ENCODE peak calls at places on chromosomes 5 and 9, in ten cellular contexts. A is IMR-90; Y is endothelial cell; C is tibial artery; H is heart left ventricle; D is CD8-positive, alpha-beta T cell; P is WTC11; I is CD4-positive, alpha-beta T cell; Q is foreskin fibroblast; W is breast epithelium. J is an unnamed sample.

GRCh38 chr5:178940569-178941360 is at the start of gene ZNF454:
- DNase-seq in A (peak), Y (no peak), C (peak), H (peak), D (no peak), P (peak), I (no peak), Q (peak), W (peak), J (peak)

GRCh38 chr5:58080573-58080972 is 379.3 kb downstream of the PLK2 start:
- DNase-seq in A (peak), Y (no peak), C (no peak), H (no peak), D (no peak), P (no peak), I (no peak), Q (peak), W (no peak), J (no peak)

GRCh38 chr9:4490705-4491620 is 695 bp downstream of the SLC1A1 start:
- DNase-seq in A (no peak), Y (peak), C (no peak), H (peak), D (no peak), P (peak), I (no peak), Q (peak), W (no peak), J (no peak)

GRCh38 chr9:133440884-133441283 is 18.7 kb downstream of the ADAMTS13 start:
- DNase-seq in A (no peak), Y (no peak), C (no peak), H (no peak), D (no peak), P (no peak), I (no peak), Q (no peak), W (no peak), J (no peak)

GRCh38 chr9:9752722-9753121 is 860.1 kb downstream of the PTPRD start:
- DNase-seq in A (no peak), Y (no peak), C (peak), H (no peak), D (no peak), P (no peak), I (no peak), Q (peak), W (no peak), J (no peak)

GRCh38 chr5:31158686-31159085 is 34.8 kb upstream of the CDH6 start:
- DNase-seq in A (no peak), Y (no peak), C (no peak), H (no peak), D (no peak), P (no peak), I (no peak), Q (no peak), W (no peak), J (no peak)

GRCh38 chr5:119347574-119347973 is 8.2 kb upstream of the TNFAIP8 start:
- DNase-seq in A (no peak), Y (no peak), C (no peak), H (no peak), D (no peak), P (no peak), I (no peak), Q (no peak), W (no peak), J (no peak)

GRCh38 chr5:178991190-178992145 is 3.7 kb downstream of the GRM6 start:
- DNase-seq in A (no peak), Y (no peak), C (no peak), H (no peak), D (no peak), P (no peak), I (no peak), Q (no peak), W (no peak), J (no peak)

GRCh38 chr5:150522504-150523464 is 14.9 kb downstream of the NDST1 start:
- DNase-seq in A (no peak), Y (no peak), C (no peak), H (peak), D (no peak), P (no peak), I (no peak), Q (no peak), W (no peak), J (no peak)

GRCh38 chr5:135010502-135011354 is 23.3 kb downstream of the PITX1 start:
- DNase-seq in A (peak), Y (no peak), C (no peak), H (peak), D (no peak), P (no peak), I (no peak), Q (peak), W (peak), J (no peak)

GRCh38 chr5:158701406-158702177 is 398.1 kb downstream of the EBF1 start:
- DNase-seq in A (no peak), Y (no peak), C (peak), H (no peak), D (no peak), P (no peak), I (no peak), Q (peak), W (no peak), J (no peak)

GRCh38 chr5:102668220-102668930 is 86.7 kb upstream of the PAM start:
- DNase-seq in A (no peak), Y (no peak), C (no peak), H (no peak), D (no peak), P (no peak), I (no peak), Q (no peak), W (no peak), J (no peak)

GRCh38 chr5:75603421-75603820 is 7.8 kb upstream of the ANKDD1B start:
- DNase-seq in A (peak), Y (no peak), C (no peak), H (no peak), D (no peak), P (no peak), I (no peak), Q (no peak), W (no peak), J (no peak)

GRCh38 chr9:124098141-124098905 is 86.8 kb downstream of the LHX2 start:
- DNase-seq in A (no peak), Y (no peak), C (no peak), H (no peak), D (no peak), P (no peak), I (no peak), Q (no peak), W (no peak), J (no peak)

GRCh38 chr5:159775890-159776289 is 140.4 kb upstream of the ADRA1B start:
- DNase-seq in A (peak), Y (no peak), C (no peak), H (no peak), D (no peak), P (no peak), I (no peak), Q (no peak), W (no peak), J (no peak)

GRCh38 chr5:159777049-159777448 is 139.2 kb upstream of the ADRA1B start:
- DNase-seq in A (peak), Y (no peak), C (no peak), H (no peak), D (no peak), P (no peak), I (no peak), Q (peak), W (no peak), J (no peak)

GRCh38 chr5:159773062-159773924 is 143.0 kb upstream of the ADRA1B start:
- DNase-seq in A (peak), Y (peak), C (peak), H (peak), D (peak), P (peak), I (peak), Q (peak), W (peak), J (peak)

GRCh38 chr5:159772698-159773061 is 143.6 kb upstream of the ADRA1B start:
- DNase-seq in A (no peak), Y (no peak), C (no peak), H (no peak), D (no peak), P (no peak), I (no peak), Q (no peak), W (no peak), J (no peak)

DNA sequence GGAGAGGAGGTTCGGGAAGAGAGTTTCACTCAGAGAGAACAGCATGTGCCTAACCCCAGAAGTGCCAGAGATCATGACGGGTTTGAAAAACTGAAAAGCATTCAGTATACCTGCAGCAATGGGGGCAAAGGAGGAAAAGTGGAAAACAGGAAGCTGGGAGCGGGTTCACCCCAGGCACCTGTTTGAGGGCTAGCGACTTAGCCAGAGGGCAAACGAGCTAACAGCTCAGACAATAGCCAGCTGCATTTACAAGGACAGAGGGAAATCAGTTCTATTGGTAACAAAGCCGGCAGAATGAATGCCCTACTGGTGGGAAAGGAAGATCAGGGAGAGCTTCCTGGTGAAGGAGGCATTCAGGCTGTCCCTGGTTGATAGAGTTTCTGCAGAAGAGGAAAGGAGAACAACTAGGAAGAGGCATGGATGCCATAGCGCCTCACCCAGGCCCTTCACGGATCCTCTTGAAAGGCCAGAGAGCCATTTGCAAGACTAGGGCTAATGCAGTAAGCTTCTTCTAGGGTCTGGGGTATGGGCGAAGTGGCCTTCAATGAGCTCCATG is 141.7 kb upstream of the ADRA1B start:
- DNase-seq in A (no peak), Y (no peak), C (no peak), H (no peak), D (no peak), P (no peak), I (no peak), Q (no peak), W (no peak), J (no peak)
- TF ChIP-seq CTCF in A (no peak), Y (no peak), C (no peak), H (no peak), D (no peak), P (no peak), I (no peak), Q (no peak), W (no peak), J (no peak)

GRCh38 chr5:78294250-78295034 is at the start of gene AP3B1:
- DNase-seq in A (peak), Y (peak), C (peak), H (peak), D (peak), P (peak), I (peak), Q (peak), W (peak), J (peak)
- TF ChIP-seq CTCF in A (no peak), Y (no peak), C (no peak), H (no peak), D (no peak), P (no peak), I (no peak), Q (no peak), W (no peak), J (no peak)

GRCh38 chr9:33408087-33408486 is 5.7 kb upstream of the AQP7 start:
- DNase-seq in A (no peak), Y (no peak), C (no peak), H (no peak), D (no peak), P (no peak), I (no peak), Q (no peak), W (no peak), J (no peak)

GRCh38 chr9:33403941-33404781 is 1.8 kb upstream of the AQP7 start:
- DNase-seq in A (no peak), Y (no peak), C (no peak), H (peak), D (no peak), P (no peak), I (no peak), Q (no peak), W (no peak), J (no peak)

GRCh38 chr9:33407061-33407460 is 4.7 kb upstream of the AQP7 start:
- DNase-seq in A (no peak), Y (no peak), C (no peak), H (no peak), D (no peak), P (no peak), I (no peak), Q (no peak), W (no peak), J (no peak)

DNA sequence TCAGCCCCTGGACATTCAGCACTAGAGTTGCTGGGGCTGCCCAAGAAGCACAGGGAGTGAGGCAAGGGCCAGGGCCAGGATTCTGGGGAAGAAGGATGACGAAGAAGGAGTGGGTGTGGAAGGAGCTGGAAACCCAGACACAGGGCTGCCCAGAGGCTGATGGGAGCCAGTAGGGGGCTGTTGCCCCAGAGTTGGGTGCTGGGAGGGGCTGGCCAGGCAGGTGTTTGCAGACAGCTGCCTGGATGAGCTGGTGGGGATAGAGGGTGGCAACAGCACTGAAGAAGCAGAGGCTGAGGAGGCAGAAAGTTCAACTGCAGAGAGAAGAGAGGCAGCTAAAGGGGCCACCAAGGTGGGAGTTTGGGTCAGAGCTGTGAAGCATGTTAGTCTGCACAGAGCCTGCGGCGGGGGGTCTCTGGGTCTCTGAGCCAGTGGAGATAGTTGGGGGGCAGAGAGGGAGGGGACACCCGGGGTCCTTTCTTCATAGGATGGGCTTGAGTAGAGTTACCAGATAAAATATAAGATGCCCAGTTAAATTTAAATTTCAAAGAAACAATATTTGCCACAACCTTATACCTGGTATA is 2.5 kb upstream of the AQP7 start:
- DNase-seq in A (no peak), Y (no peak), C (no peak), H (no peak), D (no peak), P (no peak), I (no peak), Q (peak), W (no peak), J (no peak)
- TF ChIP-seq CTCF in A (no peak), Y (no peak), C (no peak), H (no peak), D (no peak), P (no peak), I (no peak), Q (no peak), W (no peak), J (no peak)

GRCh38 chr5:64341340-64341739 is 164.5 kb upstream of the RGS7BP start:
- DNase-seq in A (no peak), Y (no peak), C (no peak), H (no peak), D (no peak), P (no peak), I (no peak), Q (no peak), W (no peak), J (no peak)

GRCh38 chr5:64344501-64344900 is 161.3 kb upstream of the RGS7BP start:
- DNase-seq in A (no peak), Y (no peak), C (no peak), H (no peak), D (no peak), P (no peak), I (no peak), Q (no peak), W (no peak), J (no peak)

GRCh38 chr5:64347308-64347707 is 158.5 kb upstream of the RGS7BP start:
- DNase-seq in A (no peak), Y (no peak), C (no peak), H (no peak), D (no peak), P (no peak), I (no peak), Q (no peak), W (no peak), J (no peak)
- TF ChIP-seq CTCF in A (no peak), Y (no peak), C (no peak), H (no peak), D (no peak), P (no peak), I (no peak), Q (no peak), W (no peak), J (no peak)

DNA sequence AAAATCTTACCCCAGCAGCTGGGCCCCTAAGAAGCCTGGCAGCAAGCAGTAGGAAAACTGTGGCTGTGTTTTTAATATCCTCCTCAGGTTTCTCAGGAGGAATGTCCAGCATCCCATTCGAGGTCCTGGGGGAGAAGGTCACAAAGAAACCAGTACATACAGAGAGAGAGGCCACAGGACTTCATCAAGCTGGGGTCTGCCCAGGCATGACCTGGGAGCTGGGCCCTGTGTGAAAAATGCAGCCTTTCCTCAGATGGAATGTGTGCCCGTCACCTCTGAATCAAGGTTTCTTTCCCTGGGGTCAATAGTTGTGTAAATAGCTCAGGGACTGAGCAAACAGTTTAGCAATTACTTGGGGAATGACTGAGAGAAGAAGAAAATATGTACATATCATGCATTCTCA is 33.9 kb upstream of the RAD23B start:
- DNase-seq in A (peak), Y (no peak), C (no peak), H (no peak), D (no peak), P (peak), I (no peak), Q (no peak), W (no peak), J (no peak)
- TF ChIP-seq CTCF in A (no peak), Y (no peak), C (no peak), H (no peak), D (no peak), P (no peak), I (no peak), Q (no peak), W (no peak), J (no peak)

GRCh38 chr5:103915081-103915480 is 352.5 kb upstream of the NUDT12 start:
- DNase-seq in A (no peak), Y (no peak), C (no peak), H (no peak), D (no peak), P (no peak), I (no peak), Q (no peak), W (no peak), J (no peak)
- TF ChIP-seq CTCF in A (no peak), Y (no peak), C (no peak), H (no peak), D (no peak), P (no peak), I (no peak), Q (no peak), W (no peak), J (no peak)

GRCh38 chr5:1132570-1132969 is 20.7 kb upstream of the SLC12A7 start:
- DNase-seq in A (no peak), Y (no peak), C (no peak), H (no peak), D (no peak), P (no peak), I (no peak), Q (no peak), W (no peak), J (no peak)

GRCh38 chr5:1133108-1133507 is 21.2 kb upstream of the SLC12A7 start:
- DNase-seq in A (no peak), Y (no peak), C (no peak), H (no peak), D (no peak), P (no peak), I (no peak), Q (no peak), W (no peak), J (no peak)

GRCh38 chr5:1135696-1136525 is 24.0 kb upstream of the SLC12A7 start:
- DNase-seq in A (no peak), Y (no peak), C (no peak), H (no peak), D (no peak), P (no peak), I (no peak), Q (no peak), W (no peak), J (no peak)

GRCh38 chr5:1133510-1134255 is 21.8 kb upstream of the SLC12A7 start:
- DNase-seq in A (no peak), Y (no peak), C (no peak), H (no peak), D (no peak), P (no peak), I (no peak), Q (no peak), W (no peak), J (no peak)

DNA sequence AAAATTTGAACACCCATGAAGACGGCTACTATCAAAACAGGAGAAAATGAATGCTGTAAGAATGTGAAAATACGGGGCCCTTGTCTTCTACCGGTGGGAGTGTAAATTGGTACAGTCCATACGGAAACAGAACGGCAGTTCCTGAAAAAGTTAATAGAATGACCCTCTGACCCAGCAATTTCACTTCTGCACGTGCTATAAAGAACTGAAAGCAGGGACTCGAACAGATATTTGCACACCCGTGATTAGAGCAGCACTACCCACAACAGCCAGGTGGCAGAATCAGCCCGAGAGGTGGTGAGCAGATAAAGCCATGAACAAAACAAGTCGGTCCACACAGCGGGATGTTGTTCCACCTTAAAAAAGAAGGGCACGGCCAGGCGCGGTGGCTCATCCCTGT is 22.6 kb upstream of the SLC12A7 start:
- DNase-seq in A (no peak), Y (no peak), C (no peak), H (no peak), D (no peak), P (no peak), I (no peak), Q (no peak), W (no peak), J (no peak)
- TF ChIP-seq CTCF in A (no peak), Y (no peak), C (no peak), H (peak), D (no peak), P (no peak), I (no peak), Q (no peak), W (peak), J (peak)